ENCODE peak calls at places on chromosome 20, in six cellular contexts. B is astrocyte of the spinal cord; N is CD8-positive, alpha-beta T cell; V is fibroblast of lung; Z is WERI-Rb-1; Q is choroid plexus epithelial cell. T is an unnamed sample.

GRCh38 chr20:48622421-48622820 is 205.4 kb downstream of the PREX1 start:
- DNase-seq in B (no peak), V (no peak), Z (no peak), Q (no peak), N (no peak), T (no peak)

GRCh38 chr20:24577271-24577909 is 108.0 kb downstream of the SYNDIG1 start:
- DNase-seq in N (no peak), B (no peak), V (no peak), Q (no peak), Z (no peak), T (no peak)

GRCh38 chr20:59816146-59816743 is 117.2 kb downstream of the SYCP2 start:
- DNase-seq in V (no peak), B (no peak), Q (no peak), Z (no peak), N (no peak), T (no peak)

GRCh38 chr20:44271915-44272663 is 25.0 kb downstream of the GDAP1L1 start:
- DNase-seq in B (no peak), Q (no peak), Z (peak), V (no peak), N (no peak), T (no peak)

GRCh38 chr20:709421-709820 is 33.8 kb upstream of the SCRT2 start:
- DNase-seq in Q (peak), N (no peak), Z (no peak), B (no peak), V (no peak), T (peak)

GRCh38 chr20:23061713-23062561 is 12.5 kb upstream of the THBD start:
- DNase-seq in V (peak), Q (peak), B (peak), N (no peak), Z (no peak), T (peak)

GRCh38 chr20:48679603-48680002 is 148.2 kb downstream of the PREX1 start:
- DNase-seq in N (no peak), B (no peak), Z (peak), Q (no peak), V (no peak), T (no peak)

GRCh38 chr20:5349448-5349847 is 32.7 kb upstream of the PROKR2 start:
- DNase-seq in N (no peak), B (no peak), Z (no peak), V (no peak), Q (peak), T (peak)

GRCh38 chr20:58695084-58695722 is 2.6 kb downstream of the NPEPL1 start:
- DNase-seq in Q (no peak), N (no peak), V (no peak), B (no peak), Z (no peak), T (no peak)
- TF ChIP-seq CTCF in Q (no peak), N (no peak), V (no peak), B (no peak), Z (peak), T (no peak)

GRCh38 chr20:57618091-57618765 is 2.0 kb downstream of the ZBP1 start:
- DNase-seq in N (no peak), B (no peak), Z (no peak), V (no peak), Q (no peak), T (peak)
- H3K4me3 ChIP-seq in N (peak), B (no peak), Z (no peak), V (no peak), Q (no peak), T (no peak)

GRCh38 chr20:58116505-58116904 is 111.9 kb downstream of the ANKRD60 start:
- DNase-seq in Q (no peak), V (no peak), N (no peak), Z (no peak), B (no peak), T (no peak)
- TF ChIP-seq CTCF in Q (no peak), V (no peak), N (no peak), Z (no peak), B (no peak), T (no peak)

DNA sequence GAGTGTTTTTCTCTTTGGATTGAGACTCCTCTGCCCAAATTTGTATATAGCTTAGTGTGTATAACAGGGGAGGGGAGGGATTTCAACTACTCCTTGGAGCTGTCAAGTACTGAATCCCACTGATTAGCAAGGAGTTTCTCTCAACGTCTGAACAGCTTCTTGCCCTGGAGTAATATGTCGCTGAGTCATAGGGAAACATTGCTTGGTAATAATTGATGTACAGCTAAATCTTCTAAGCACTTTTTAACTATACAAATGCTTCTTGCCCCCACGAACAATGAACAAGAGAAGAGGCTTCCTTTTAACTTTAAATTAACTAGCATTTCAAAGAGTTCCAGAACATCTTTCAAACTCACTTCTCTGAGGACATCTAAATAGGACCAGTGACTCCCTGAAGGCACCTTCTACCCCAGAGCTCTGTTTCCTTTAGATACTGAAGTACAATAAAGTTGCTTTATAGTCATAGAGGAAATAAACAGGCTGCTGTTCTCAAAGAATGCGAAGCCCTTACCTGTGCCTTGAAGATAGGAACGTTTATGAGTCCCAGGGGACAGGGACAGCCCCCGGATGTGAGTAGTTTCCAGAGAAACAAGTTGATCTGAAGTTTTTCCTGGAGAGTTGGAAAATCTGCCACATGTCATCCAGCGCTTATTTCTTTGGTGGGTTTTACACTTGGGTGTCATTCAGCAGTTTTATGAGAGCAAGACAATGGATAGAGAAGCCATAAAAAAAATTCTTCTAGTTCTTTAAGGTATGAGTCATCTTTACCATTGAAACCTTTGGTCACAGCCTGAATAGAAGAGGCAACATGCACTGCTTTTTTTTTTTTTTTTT is 462.5 kb upstream of the BTBD3 start:
- DNase-seq in N (no peak), V (peak), Q (peak), B (peak), Z (no peak), T (peak)
- H3K4me3 ChIP-seq in N (no peak), V (no peak), Q (no peak), B (no peak), Z (no peak), T (no peak)

DNA sequence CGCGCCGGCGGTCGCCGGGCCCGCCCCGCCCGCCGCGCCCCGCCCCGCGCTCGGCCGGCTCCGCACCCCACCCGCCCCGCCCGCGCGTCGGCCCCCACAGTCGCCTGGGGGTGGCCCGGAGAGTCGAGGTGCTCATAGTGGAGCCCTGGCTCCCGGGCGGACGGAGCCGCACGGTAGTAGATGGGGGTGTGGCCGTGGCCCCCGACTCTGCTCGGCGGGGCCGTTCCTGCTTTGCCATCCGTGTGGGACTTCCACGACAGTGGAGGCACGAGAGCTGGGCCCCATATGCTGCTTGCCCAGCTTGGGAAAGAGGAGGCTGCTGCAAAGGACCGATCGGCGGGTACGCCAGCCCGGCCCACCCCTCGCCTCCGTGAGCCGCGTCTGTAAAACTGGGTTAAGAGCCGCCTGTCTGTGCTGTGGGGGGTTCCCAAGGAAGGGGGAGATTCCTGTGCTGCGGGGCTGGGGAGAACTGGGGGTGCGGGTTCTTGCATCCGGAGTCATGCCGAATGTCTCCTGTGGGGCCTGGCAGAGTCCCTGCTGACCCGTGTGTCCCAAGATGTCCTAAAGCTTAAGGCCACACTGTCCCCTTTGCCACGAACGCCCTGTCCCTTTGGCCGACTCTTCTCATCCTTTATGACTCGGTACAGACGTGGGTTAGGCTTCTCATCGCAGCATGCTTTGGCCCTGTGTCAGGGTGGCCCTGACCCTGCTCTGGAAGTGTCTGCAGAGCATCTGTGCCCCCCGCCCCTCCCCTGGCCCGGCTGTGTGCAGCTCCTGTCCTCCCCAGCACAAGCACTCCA is at the start of gene OPRL1:
- DNase-seq in V (peak), B (peak), Q (no peak), N (peak), Z (no peak), T (no peak)
- TF ChIP-seq CTCF in V (no peak), B (no peak), Q (no peak), N (no peak), Z (no peak), T (no peak)

GRCh38 chr20:51801220-51801991 is 915 bp downstream of the SALL4 start:
- DNase-seq in V (no peak), N (no peak), Z (no peak), B (no peak), Q (no peak), T (no peak)
- H3K4me3 ChIP-seq in V (peak), N (no peak), Z (no peak), B (peak), Q (peak), T (peak)

GRCh38 chr20:49913399-49914047 is 1.8 kb downstream of the SPATA2 start:
- DNase-seq in Z (no peak), N (no peak), Q (no peak), B (no peak), V (peak), T (no peak)

GRCh38 chr20:49916146-49917002 is 1.0 kb upstream of the SPATA2 start:
- DNase-seq in B (no peak), N (no peak), Q (peak), Z (peak), V (peak), T (peak)

GRCh38 chr20:49915380-49916145 is at the start of gene SPATA2:
- DNase-seq in N (peak), Q (peak), V (peak), Z (peak), B (peak), T (peak)

GRCh38 chr20:49914310-49915117 is 815 bp downstream of the SPATA2 start:
- DNase-seq in Z (no peak), N (no peak), V (peak), B (no peak), Q (no peak), T (peak)

GRCh38 chr20:49915118-49915379 is 280 bp downstream of the SPATA2 start:
- DNase-seq in B (no peak), Z (no peak), Q (no peak), N (no peak), V (no peak), T (no peak)
- TF ChIP-seq CTCF in B (no peak), Z (no peak), Q (no peak), N (no peak), V (no peak), T (no peak)

GRCh38 chr20:13996265-13996664 is 949 bp downstream of the MACROD2 start:
- DNase-seq in Q (no peak), B (peak), Z (no peak), N (no peak), V (no peak), T (peak)

GRCh38 chr20:13995086-13995665 is at the start of gene MACROD2:
- DNase-seq in B (peak), N (peak), Z (peak), V (peak), Q (peak), T (peak)

GRCh38 chr20:13991311-13991710 is 897 bp upstream of the SEL1L2 start:
- DNase-seq in N (no peak), Z (no peak), Q (no peak), B (no peak), V (no peak), T (no peak)

GRCh38 chr20:13990465-13990864 is at the start of gene SEL1L2:
- DNase-seq in B (no peak), Q (no peak), N (no peak), V (no peak), Z (peak), T (no peak)

GRCh38 chr20:13995841-13996240 is 525 bp downstream of the MACROD2 start:
- DNase-seq in B (peak), Z (peak), Q (no peak), V (no peak), N (no peak), T (peak)
- H3K4me3 ChIP-seq in B (peak), Z (peak), Q (peak), V (peak), N (no peak), T (peak)

DNA sequence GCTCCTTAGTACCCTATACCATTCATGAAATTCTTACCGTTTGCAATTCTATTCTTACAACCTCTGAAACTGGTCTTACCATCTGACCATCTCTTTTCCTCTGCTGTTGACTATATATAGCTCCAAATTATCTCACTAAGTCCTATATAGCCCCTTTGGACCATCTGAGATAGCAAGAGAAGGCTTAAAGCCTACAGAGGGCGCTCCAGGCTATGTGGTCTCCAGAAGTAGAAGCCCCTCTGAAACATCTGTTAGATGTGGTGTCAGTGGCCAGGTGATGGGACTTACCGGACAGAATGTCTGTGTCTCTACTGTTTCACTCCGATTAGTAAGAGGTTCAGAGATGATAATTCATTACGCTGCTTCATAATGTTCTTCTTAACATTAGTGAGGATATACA is 140.7 kb upstream of the BMP2 start:
- DNase-seq in B (no peak), Q (no peak), Z (no peak), V (no peak), N (no peak), T (no peak)
- TF ChIP-seq CTCF in B (no peak), Q (peak), Z (peak), V (no peak), N (no peak), T (no peak)

GRCh38 chr20:30284533-30284932 is 972.9 kb upstream of the DEFB115 start:
- DNase-seq in N (no peak), B (no peak), V (no peak), Q (no peak), Z (no peak), T (no peak)
- H3K4me3 ChIP-seq in N (no peak), B (no peak), V (peak), Q (peak), Z (no peak), T (no peak)

T was measured in epithelial cell of esophagus.